ENCODE peak calls at places on chromosomes 12 and 14, in eight cellular contexts. S is HTR-8/SVneo, H is anterior cingulate cortex, L is AG08395, R is AG04450, A is NCI-H1417, G is progenitor cell of endocrine pancreas, O is heart left ventricle. Z is an unnamed sample.
A peak's percentile ranks its signal among the peaks of the same experiment; 100 is the strongest.

GRCh38 chr12:115023279-115023678 is 339.3 kb upstream of the TBX3 start:
- DNase-seq in S (no peak), H (peak; percentile 4), L (peak; percentile 62), R (peak; percentile 32), A (no peak), G (no peak), O (no peak), Z (no peak)

GRCh38 chr12:111398530-111398929 is 7.2 kb upstream of the SH2B3 start:
- DNase-seq in S (no peak), H (peak; percentile 12), L (no peak), R (no peak), A (no peak), G (no peak), O (no peak), Z (no peak)

GRCh38 chr12:52524898-52525591 is 4.9 kb upstream of the KRT5 start:
- DNase-seq in S (no peak), H (no peak), L (no peak), R (no peak), A (no peak), G (no peak), O (no peak), Z (peak; percentile 55)

GRCh38 chr14:61322011-61322798 is 826 bp downstream of the PRKCH start:
- DNase-seq in S (no peak), H (no peak), L (no peak), R (no peak), A (peak; percentile 65), G (no peak), O (peak; percentile 76), Z (peak; percentile 78)

GRCh38 chr14:54650331-54651017 is 83.5 kb downstream of the SAMD4A start:
- DNase-seq in S (no peak), H (peak; percentile 18), L (peak; percentile 72), R (no peak), A (no peak), G (no peak), O (peak; percentile 51), Z (no peak)

GRCh38 chr12:15819644-15820437 is 30.7 kb upstream of the EPS8 start:
- DNase-seq in S (no peak), H (no peak), L (no peak), R (no peak), A (no peak), G (no peak), O (no peak), Z (no peak)

GRCh38 chr14:99284254-99285004 is 12.4 kb upstream of the BCL11B start:
- DNase-seq in S (no peak), H (no peak), L (no peak), R (no peak), A (no peak), G (no peak), O (no peak), Z (no peak)

GRCh38 chr12:42126963-42127362 is 17.7 kb downstream of the GXYLT1 start:
- DNase-seq in S (no peak), H (no peak), L (no peak), R (no peak), A (no peak), G (no peak), O (no peak), Z (no peak)

GRCh38 chr14:36174767-36175424 is 1.6 kb downstream of the PTCSC3 start:
- DNase-seq in S (no peak), H (no peak), L (no peak), R (no peak), A (no peak), G (no peak), O (no peak), Z (no peak)

GRCh38 chr12:98741615-98742265 is 96.7 kb downstream of the APAF1 start:
- DNase-seq in S (no peak), H (no peak), L (no peak), R (no peak), A (peak; percentile 77), G (no peak), O (no peak), Z (no peak)

GRCh38 chr12:55829967-55830600 is 697 bp upstream of the DNAJC14 start:
- DNase-seq in S (peak; percentile 67), H (peak; percentile 80), L (no peak), R (no peak), A (no peak), G (peak; percentile 34), O (peak; percentile 55), Z (no peak)

GRCh38 chr12:29428630-29429029 is 47.7 kb upstream of the ERGIC2 start:
- DNase-seq in S (no peak), H (no peak), L (peak; percentile 20), R (peak; percentile 11), A (no peak), G (no peak), O (no peak), Z (no peak)

GRCh38 chr14:50321009-50321660 is 9.0 kb downstream of the DMAC2L start:
- DNase-seq in S (peak; percentile 77), H (peak; percentile 60), L (peak; percentile 80), R (peak; percentile 86), A (peak; percentile 86), G (no peak), O (peak; percentile 66), Z (no peak)

GRCh38 chr12:26122681-26123481 is 2.0 kb downstream of the BHLHE41 start:
- DNase-seq in S (peak; percentile 41), H (peak; percentile 85), L (peak; percentile 53), R (no peak), A (peak; percentile 81), G (peak; percentile 62), O (peak; percentile 70), Z (peak; percentile 78)

GRCh38 chr14:33738481-33738880 is 212.4 kb downstream of the EGLN3 start:
- DNase-seq in S (no peak), H (no peak), L (no peak), R (no peak), A (no peak), G (no peak), O (no peak), Z (no peak)

GRCh38 chr12:132572801-132573760 is 37.3 kb downstream of the LRCOL1 start:
- DNase-seq in S (no peak), H (no peak), L (no peak), R (no peak), A (no peak), G (no peak), O (no peak), Z (no peak)

GRCh38 chr12:107929436-107929835 is 154.9 kb downstream of the ASCL4 start:
- DNase-seq in S (peak; percentile 27), H (no peak), L (peak; percentile 21), R (no peak), A (peak; percentile 69), G (no peak), O (no peak), Z (no peak)

GRCh38 chr12:25692115-25693035 is 139.3 kb upstream of the LMNTD1 start:
- DNase-seq in S (no peak), H (no peak), L (peak; percentile 68), R (no peak), A (no peak), G (no peak), O (no peak), Z (no peak)

GRCh38 chr12:7162691-7163114 is 26.8 kb upstream of the PEX5 start:
- DNase-seq in S (peak; percentile 39), H (peak; percentile 57), L (no peak), R (no peak), A (peak; percentile 91), G (peak; percentile 57), O (no peak), Z (no peak)

GRCh38 chr14:104977681-104978647 is at the start of gene AHNAK2:
- DNase-seq in S (peak; percentile 75), H (peak; percentile 71), L (peak; percentile 79), R (peak; percentile 20), A (peak; percentile 82), G (peak; percentile 73), O (peak; percentile 74), Z (peak; percentile 58)

GRCh38 chr12:116466536-116466935 is 92.6 kb upstream of the MAP1LC3B2 start:
- DNase-seq in S (peak; percentile 50), H (no peak), L (no peak), R (peak; percentile 15), A (no peak), G (no peak), O (no peak), Z (no peak)

GRCh38 chr12:65308601-65309071 is 30.2 kb downstream of the MSRB3 start:
- DNase-seq in S (no peak), H (no peak), L (peak; percentile 32), R (no peak), A (no peak), G (no peak), O (no peak), Z (no peak)

Z was measured in cardiac septum.